ENCODE peak calls at places on chromosomes 6 and 20, in five cellular contexts. J, U, N, B and E are unnamed samples.

GRCh38 chr6:21754891-21755290 is 161.3 kb downstream of the SOX4 start:
- DNase-seq in B (no peak), J (no peak), N (no peak), U (peak; percentile 81), E (no peak)

GRCh38 chr20:38698541-38698940 is 25.7 kb upstream of the SLC32A1 start:
- DNase-seq in U (no peak), N (no peak), J (no peak), B (no peak), E (no peak)

GRCh38 chr6:152636675-152637421 is at the start of gene SYNE1:
- DNase-seq in B (peak; percentile 23), U (no peak), J (peak; percentile 10), N (peak; percentile 57), E (no peak)

GRCh38 chr6:149473080-149474052 is 11.4 kb downstream of the ZC3H12D start:
- DNase-seq in B (no peak), U (no peak), J (peak; percentile 90), N (peak; percentile 55), E (no peak)

GRCh38 chr20:22584630-22584921 is 204 bp upstream of the FOXA2 start:
- DNase-seq in N (no peak), J (no peak), B (peak; percentile 94), U (no peak), E (no peak)

GRCh38 chr6:167559675-167560479 is 235.0 kb downstream of the TTLL2 start:
- DNase-seq in J (no peak), N (no peak), B (peak; percentile 85), U (no peak), E (no peak)

GRCh38 chr20:48541581-48542071 is 286.2 kb downstream of the PREX1 start:
- DNase-seq in U (no peak), J (no peak), B (no peak), N (no peak), E (no peak)

GRCh38 chr20:4774209-4774608 is 52.5 kb downstream of the PRND start:
- DNase-seq in N (no peak), J (no peak), B (no peak), U (no peak), E (no peak)

GRCh38 chr20:16968099-16968498 is 219.9 kb downstream of the OTOR start:
- DNase-seq in B (no peak), N (no peak), U (no peak), J (no peak), E (no peak)

GRCh38 chr6:147651249-147652063 is 143.0 kb downstream of the SAMD5 start:
- DNase-seq in N (peak; percentile 37), B (peak; percentile 15), U (no peak), J (peak; percentile 49), E (peak; percentile 24)

GRCh38 chr6:36685198-36685919 is 6.8 kb downstream of the CDKN1A start:
- DNase-seq in J (no peak), N (no peak), U (no peak), B (no peak), E (no peak)

GRCh38 chr20:44717986-44718385 is 2.8 kb downstream of the CCN5 start:
- DNase-seq in J (no peak), U (no peak), B (no peak), N (no peak), E (no peak)

GRCh38 chr6:42459888-42460287 is 8.2 kb upstream of the TRERF1 start:
- DNase-seq in N (no peak), U (no peak), J (no peak), B (no peak), E (no peak)

GRCh38 chr20:25225642-25226432 is 22.0 kb upstream of the PYGB start:
- DNase-seq in U (no peak), N (no peak), J (no peak), B (no peak), E (no peak)

GRCh38 chr6:46876126-46876525 is 45.6 kb downstream of the ADGRF5 start:
- DNase-seq in N (peak; percentile 30), J (peak; percentile 13), B (peak; percentile 66), U (peak; percentile 47), E (no peak)

GRCh38 chr20:45463113-45463512 is 6.4 kb upstream of the WFDC2 start:
- DNase-seq in B (no peak), J (no peak), U (no peak), N (no peak), E (no peak)

GRCh38 chr20:43191143-43191542 is 1.4 kb upstream of the PTPRT start:
- DNase-seq in B (no peak), N (no peak), J (no peak), U (no peak), E (no peak)

GRCh38 chr20:59042151-59042795 is at the start of gene PRELID3B:
- DNase-seq in B (peak; percentile 29), J (peak; percentile 33), N (no peak), U (no peak), E (peak; percentile 7)

GRCh38 chr20:44832724-44833123 is 22.4 kb upstream of the RIMS4 start:
- DNase-seq in J (peak; percentile 70), U (no peak), B (no peak), N (no peak), E (no peak)

GRCh38 chr6:129671442-129672344 is 38.3 kb downstream of the ARHGAP18 start:
- DNase-seq in N (no peak), U (no peak), J (peak; percentile 53), B (no peak), E (no peak)

GRCh38 chr6:158170656-158171081 is 2.5 kb downstream of the GTF2H5 start:
- DNase-seq in J (no peak), B (no peak), N (no peak), U (peak; percentile 58), E (no peak)

GRCh38 chr6:77341058-77341986 is 122.0 kb downstream of the HTR1B start:
- DNase-seq in J (no peak), U (no peak), N (peak; percentile 35), B (peak; percentile 72), E (no peak)

GRCh38 chr6:13624871-13625288 is 9.7 kb downstream of the NOL7 start:
- DNase-seq in N (no peak), U (no peak), J (peak; percentile 63), B (no peak), E (no peak)

GRCh38 chr6:28953039-28953872 is 29.5 kb upstream of the TRIM27 start:
- DNase-seq in B (peak; percentile 56), N (no peak), J (peak; percentile 87), U (no peak), E (no peak)

GRCh38 chr20:33602826-33603590 is 59.1 kb upstream of the C20orf144 start:
- DNase-seq in N (no peak), B (no peak), U (no peak), J (no peak), E (no peak)

GRCh38 chr6:21593927-21594421 is 423 bp downstream of the SOX4 start:
- DNase-seq in J (peak; percentile 77), N (no peak), B (peak; percentile 40), U (no peak), E (no peak)

GRCh38 chr20:49052334-49052733 is 6.2 kb downstream of the CSE1L start:
- DNase-seq in J (no peak), N (no peak), U (no peak), B (no peak), E (no peak)